ENCODE peak calls at places on chromosomes 1 and 21, in four cellular contexts. P, G, T and N are unnamed samples.

GRCh38 chr1:222815367-222815765 is 527 bp downstream of the DISP1 start:
- DNase-seq in P (peak; percentile 60), G (no peak), T (no peak), N (peak; percentile 69)

GRCh38 chr1:47761974-47762373 is 235.2 kb downstream of the TRABD2B start:
- DNase-seq in P (no peak), T (no peak), G (no peak), N (no peak)

GRCh38 chr1:43121251-43121650 is 50.8 kb downstream of the EBNA1BP2 start:
- DNase-seq in T (no peak), G (no peak), P (no peak), N (no peak)

GRCh38 chr1:73627723-73628122 is 570.3 kb downstream of the LRRIQ3 start:
- DNase-seq in T (no peak), G (no peak), P (no peak), N (no peak)

GRCh38 chr1:245753807-245754206 is 599.0 kb downstream of the KIF26B start:
- DNase-seq in P (no peak), T (no peak), G (no peak), N (peak; percentile 59)

GRCh38 chr1:11774753-11775152 is 12.8 kb downstream of the C1orf167 start:
- DNase-seq in T (no peak), G (no peak), P (no peak), N (no peak)

GRCh38 chr1:47367651-47368050 is 34.1 kb downstream of the CMPK1 start:
- DNase-seq in T (no peak), G (no peak), P (no peak), N (no peak)

GRCh38 chr1:27862671-27863551 is 9.4 kb upstream of the THEMIS2 start:
- DNase-seq in P (no peak), T (no peak), G (no peak), N (no peak)

GRCh38 chr1:30786264-30786991 is 28.9 kb upstream of the LAPTM5 start:
- DNase-seq in G (no peak), P (no peak), T (peak; percentile 79), N (no peak)

GRCh38 chr21:40129809-40130208 is 262.6 kb downstream of the PCP4 start:
- DNase-seq in T (no peak), G (no peak), P (no peak), N (no peak)

GRCh38 chr1:176178316-176178715 is 28.8 kb downstream of the COP1 start:
- DNase-seq in G (no peak), P (no peak), T (peak; percentile 3), N (no peak)

GRCh38 chr1:27382950-27383627 is at the start of gene CD164L2:
- DNase-seq in G (peak; percentile 100), T (no peak), P (no peak), N (peak; percentile 70)

GRCh38 chr1:247077768-247078314 is 770 bp downstream of the ZNF670 start:
- DNase-seq in P (peak; percentile 13), T (peak; percentile 20), G (no peak), N (peak; percentile 32)

GRCh38 chr1:229229137-229229720 is 41.7 kb upstream of the RAB4A start:
- DNase-seq in T (no peak), P (peak; percentile 60), G (peak; percentile 50), N (no peak)

DNA sequence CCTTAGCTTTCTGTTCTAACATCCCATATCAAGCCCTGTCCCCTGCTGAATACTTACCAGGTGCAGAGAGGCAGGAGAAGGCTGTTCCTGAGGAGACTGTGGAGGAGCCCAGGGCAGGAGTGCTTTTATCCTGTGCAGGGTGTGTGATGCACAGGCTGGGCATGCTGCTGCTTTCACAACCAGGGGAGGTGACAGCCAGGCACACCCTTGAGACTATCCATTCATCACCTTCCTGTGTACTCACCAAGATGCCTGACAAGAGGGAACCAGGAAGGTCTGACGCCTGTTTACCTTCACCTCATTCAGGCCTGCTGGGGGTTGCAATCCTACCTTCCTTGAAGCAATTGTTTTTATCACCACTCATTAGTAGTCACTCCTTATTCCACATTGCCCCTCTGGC is at the start of gene LCE3E:
- DNase-seq in G (no peak), T (no peak), P (no peak), N (no peak)
- TF ChIP-seq CHD2 in G (no peak), T (no peak), P (no peak), N (no peak)

GRCh38 chr1:111789666-111790316 is 34.1 kb downstream of the DDX20 start:
- DNase-seq in P (no peak), T (no peak), G (no peak), N (no peak)
- TF ChIP-seq CHD2 in P (no peak), T (no peak), G (no peak), N (no peak)

GRCh38 chr1:21307210-21307609 is 16.9 kb upstream of the ECE1 start:
- DNase-seq in P (no peak), G (no peak), T (no peak), N (no peak)

GRCh38 chr1:21304488-21304887 is 14.2 kb upstream of the ECE1 start:
- DNase-seq in P (no peak), G (no peak), T (no peak), N (no peak)

GRCh38 chr1:21302747-21303715 is 12.8 kb upstream of the ECE1 start:
- DNase-seq in T (no peak), P (no peak), G (no peak), N (peak; percentile 69)

GRCh38 chr1:21305900-21306189 is 15.6 kb upstream of the ECE1 start:
- DNase-seq in P (no peak), T (no peak), G (no peak), N (no peak)

GRCh38 chr1:21305155-21305899 is 15.1 kb upstream of the ECE1 start:
- DNase-seq in G (no peak), T (no peak), P (no peak), N (no peak)
- TF ChIP-seq CHD2 in G (no peak), T (no peak), P (no peak), N (no peak)

GRCh38 chr1:36728846-36729245 is 246.1 kb upstream of the CSF3R start:
- DNase-seq in T (no peak), P (no peak), G (no peak), N (no peak)

GRCh38 chr1:36717431-36717830 is 234.7 kb upstream of the CSF3R start:
- DNase-seq in G (no peak), T (no peak), P (no peak), N (no peak)

GRCh38 chr1:36721261-36721660 is 238.5 kb upstream of the CSF3R start:
- DNase-seq in P (no peak), T (no peak), G (no peak), N (no peak)

GRCh38 chr1:36728051-36728450 is 245.3 kb upstream of the CSF3R start:
- DNase-seq in T (no peak), G (no peak), P (no peak), N (no peak)

DNA sequence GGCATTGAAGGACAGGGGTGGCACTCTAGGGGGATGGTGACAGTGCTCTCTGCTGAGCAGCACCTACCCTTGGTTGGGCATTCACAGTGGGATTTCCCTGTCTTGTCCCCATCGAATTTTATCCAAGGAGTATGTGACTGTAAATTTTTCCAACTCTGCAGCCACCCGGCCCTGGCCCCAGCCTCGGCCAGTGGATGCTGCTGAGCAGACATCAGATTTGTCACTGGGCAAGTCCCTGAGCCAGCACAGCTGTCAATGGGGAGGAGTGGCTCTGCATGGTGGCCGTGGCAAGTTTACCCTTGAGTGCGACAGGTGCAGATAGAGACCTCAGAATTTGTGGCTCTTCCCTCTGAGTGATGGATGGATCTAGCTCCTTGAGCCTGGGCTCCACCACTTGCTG is 240.2 kb upstream of the CSF3R start:
- DNase-seq in G (no peak), P (no peak), T (no peak), N (no peak)
- TF ChIP-seq CHD2 in G (no peak), P (no peak), T (no peak), N (no peak)

GRCh38 chr1:111202707-111203623 is 2.5 kb upstream of the DENND2D start:
- DNase-seq in P (no peak), T (peak; percentile 35), G (no peak), N (peak; percentile 42)

GRCh38 chr1:111204923-111205723 is 4.7 kb upstream of the DENND2D start:
- DNase-seq in P (no peak), G (no peak), T (no peak), N (no peak)

GRCh38 chr1:111204211-111204883 is 3.9 kb upstream of the DENND2D start:
- DNase-seq in P (no peak), T (no peak), G (no peak), N (peak; percentile 73)

GRCh38 chr1:111202366-111202706 is 1.9 kb upstream of the DENND2D start:
- DNase-seq in G (no peak), T (no peak), P (no peak), N (no peak)

DNA sequence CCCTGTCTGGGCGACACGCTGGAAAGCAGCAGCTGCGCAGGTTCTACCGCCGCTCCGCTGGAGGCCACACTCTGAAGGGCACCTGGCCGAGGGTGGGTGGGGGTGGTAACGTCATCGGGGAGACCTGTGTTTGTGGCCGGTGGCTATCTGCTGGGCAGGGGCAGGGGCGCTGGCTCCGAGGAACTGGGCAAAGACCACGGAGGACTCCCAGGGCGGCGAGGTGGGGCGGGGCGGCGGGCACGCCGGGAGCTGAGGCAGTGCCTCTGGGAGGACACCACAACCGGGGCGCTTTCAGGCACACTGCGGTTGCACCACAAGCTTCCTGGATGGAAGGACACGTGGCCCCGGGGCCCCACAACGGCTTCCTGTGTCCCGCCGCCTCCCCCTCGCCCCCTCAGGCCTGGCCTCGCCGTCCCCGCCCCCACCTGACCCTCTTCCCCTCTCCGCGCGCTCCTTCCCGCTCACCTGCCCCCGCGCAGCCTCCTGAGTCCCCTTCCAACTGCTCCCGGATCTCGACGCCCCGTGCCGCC is 3.3 kb upstream of the DENND2D start:
- DNase-seq in G (no peak), T (no peak), P (no peak), N (peak; percentile 62)
- TF ChIP-seq CHD2 in G (no peak), T (no peak), P (no peak), N (no peak)

DNA sequence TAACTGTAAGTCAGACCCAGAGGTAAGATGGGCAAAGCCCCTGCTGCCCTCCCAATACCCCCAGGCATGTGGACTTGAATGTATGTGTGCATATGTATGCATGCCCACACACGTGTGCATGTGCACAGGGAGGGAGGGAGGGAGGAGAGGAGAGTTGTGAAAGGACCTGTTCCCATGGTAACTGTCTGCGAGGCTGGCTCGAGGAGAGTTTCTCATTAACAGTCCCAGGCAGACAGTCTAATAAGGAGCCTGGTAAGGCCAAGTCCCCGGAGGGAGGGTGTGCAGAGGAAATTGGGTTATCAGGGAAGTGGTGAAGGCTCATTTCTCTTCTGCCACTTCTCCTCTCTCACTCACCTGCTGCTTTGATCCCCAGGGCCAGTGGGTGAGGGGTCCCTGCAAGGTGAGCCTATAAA is 74.9 kb downstream of the NFASC start:
- DNase-seq in T (no peak), P (no peak), G (no peak), N (peak; percentile 41)
- TF ChIP-seq CHD2 in T (no peak), P (no peak), G (no peak), N (no peak)

GRCh38 chr1:79188371-79188770 is 181.8 kb upstream of the ADGRL4 start:
- DNase-seq in T (no peak), P (no peak), G (no peak), N (no peak)
- TF ChIP-seq CHD2 in T (no peak), P (no peak), G (no peak), N (no peak)